ENCODE peak calls at places on chromosomes 1 and 21, in six cellular contexts. S, O, T, D, C and L are unnamed samples.

GRCh38 chr1:38020361-38020760 is 7.8 kb downstream of the UTP11 start:
- DNase-seq in T (no peak), S (no peak), O (no peak), D (no peak), C (no peak), L (no peak)

GRCh38 chr1:26697441-26697977 is 1.7 kb downstream of the ARID1A start:
- DNase-seq in S (no peak), D (no peak), O (no peak), T (no peak), C (no peak), L (peak; percentile 23)

GRCh38 chr1:43583058-43583457 is 52.4 kb downstream of the PTPRF start:
- DNase-seq in T (no peak), O (no peak), C (no peak), S (no peak), D (no peak), L (no peak)

GRCh38 chr21:42315296-42315891 is at the start of gene TFF3:
- DNase-seq in D (peak; percentile 28), T (no peak), C (peak; percentile 86), S (peak; percentile 47), O (peak; percentile 27), L (no peak)

GRCh38 chr21:45836694-45837670 is 144.6 kb upstream of the COL6A1 start:
- DNase-seq in D (no peak), O (no peak), T (no peak), C (peak; percentile 40), S (no peak), L (no peak)

GRCh38 chr1:245856944-245857531 is 650.0 kb downstream of the SMYD3 start:
- DNase-seq in T (no peak), S (peak; percentile 80), D (no peak), C (no peak), O (no peak), L (no peak)

GRCh38 chr1:39490596-39491145 is 765 bp upstream of the BMP8A start:
- DNase-seq in S (no peak), C (peak; percentile 78), D (no peak), O (no peak), T (no peak), L (peak; percentile 32)

GRCh38 chr1:96487961-96488360 is 233.6 kb upstream of the PTBP2 start:
- DNase-seq in C (no peak), D (no peak), T (no peak), O (no peak), S (no peak), L (no peak)

GRCh38 chr1:26702680-26703038 is 6.8 kb downstream of the ARID1A start:
- DNase-seq in S (no peak), O (no peak), T (no peak), C (no peak), D (no peak), L (no peak)

GRCh38 chr1:2555634-2556276 is 416 bp upstream of the TNFRSF14 start:
- DNase-seq in C (peak; percentile 99), O (no peak), S (no peak), T (peak; percentile 75), D (no peak), L (peak; percentile 74)

GRCh38 chr1:47875831-47876586 is 121.2 kb downstream of the TRABD2B start:
- DNase-seq in O (no peak), D (no peak), C (no peak), T (no peak), S (peak; percentile 10), L (no peak)

GRCh38 chr1:18246543-18246942 is 138.9 kb downstream of the IGSF21 start:
- DNase-seq in T (no peak), S (no peak), C (no peak), O (no peak), D (no peak), L (no peak)

GRCh38 chr1:103087261-103087660 is 21.1 kb downstream of the COL11A1 start:
- DNase-seq in O (no peak), C (no peak), D (no peak), S (no peak), T (no peak), L (no peak)

GRCh38 chr21:36860736-36861594 is 105.5 kb downstream of the HLCS start:
- DNase-seq in D (no peak), C (no peak), T (no peak), S (peak; percentile 90), O (no peak), L (no peak)

GRCh38 chr1:116737855-116738318 is 16.3 kb upstream of the CD2 start:
- DNase-seq in C (no peak), D (no peak), S (no peak), O (no peak), T (peak; percentile 57), L (no peak)

GRCh38 chr1:153394391-153394790 is 3.5 kb upstream of the S100A8 start:
- DNase-seq in D (no peak), C (no peak), S (no peak), T (no peak), O (no peak), L (no peak)

GRCh38 chr1:227948493-227949260 is 945 bp upstream of the WNT9A start:
- DNase-seq in D (peak; percentile 42), O (peak; percentile 7), C (peak; percentile 86), S (peak; percentile 5), T (no peak), L (peak; percentile 10)

GRCh38 chr1:58549231-58549958 is 2.9 kb upstream of the OMA1 start:
- DNase-seq in D (no peak), O (no peak), T (no peak), C (no peak), S (no peak), L (no peak)

GRCh38 chr1:205042911-205043806 is at the start of gene CNTN2:
- DNase-seq in S (no peak), T (no peak), C (no peak), O (no peak), D (no peak), L (no peak)

GRCh38 chr1:37722181-37723071 is 30.1 kb downstream of the CDCA8 start:
- DNase-seq in C (peak; percentile 72), T (no peak), O (no peak), D (no peak), S (no peak), L (no peak)

GRCh38 chr1:147851149-147851548 is 51.4 kb upstream of the GJA8 start:
- DNase-seq in D (no peak), O (no peak), C (no peak), S (peak; percentile 83), T (no peak), L (no peak)

GRCh38 chr1:160205242-160205973 is at the start of gene PEA15:
- DNase-seq in S (no peak), O (peak; percentile 50), T (peak; percentile 89), D (peak; percentile 73), C (peak; percentile 93), L (peak; percentile 69)

GRCh38 chr1:230794871-230795645 is 47.9 kb downstream of the CAPN9 start:
- DNase-seq in D (no peak), O (no peak), T (no peak), S (no peak), C (peak; percentile 77), L (no peak)

GRCh38 chr1:97433520-97434175 is 487.2 kb downstream of the DPYD start:
- DNase-seq in S (peak; percentile 75), C (no peak), O (no peak), D (no peak), T (no peak), L (no peak)

GRCh38 chr1:5943373-5944068 is 48.7 kb downstream of the NPHP4 start:
- DNase-seq in C (peak; percentile 54), T (no peak), O (no peak), S (no peak), D (no peak), L (no peak)

GRCh38 chr1:68363346-68363745 is 86.4 kb downstream of the RPE65 start:
- DNase-seq in D (no peak), C (no peak), T (no peak), S (peak; percentile 88), O (no peak), L (no peak)

GRCh38 chr21:42550817-42551216 is 37.2 kb downstream of the SLC37A1 start:
- DNase-seq in T (no peak), S (peak; percentile 12), D (no peak), O (no peak), C (no peak), L (no peak)

GRCh38 chr1:109919271-109919670 is 8.6 kb downstream of the CSF1 start:
- DNase-seq in D (no peak), O (no peak), T (no peak), S (no peak), C (no peak), L (no peak)

GRCh38 chr1:25785321-25786067 is 14.5 kb upstream of the SELENON start:
- DNase-seq in T (no peak), S (no peak), O (no peak), D (no peak), C (no peak), L (no peak)

DNA sequence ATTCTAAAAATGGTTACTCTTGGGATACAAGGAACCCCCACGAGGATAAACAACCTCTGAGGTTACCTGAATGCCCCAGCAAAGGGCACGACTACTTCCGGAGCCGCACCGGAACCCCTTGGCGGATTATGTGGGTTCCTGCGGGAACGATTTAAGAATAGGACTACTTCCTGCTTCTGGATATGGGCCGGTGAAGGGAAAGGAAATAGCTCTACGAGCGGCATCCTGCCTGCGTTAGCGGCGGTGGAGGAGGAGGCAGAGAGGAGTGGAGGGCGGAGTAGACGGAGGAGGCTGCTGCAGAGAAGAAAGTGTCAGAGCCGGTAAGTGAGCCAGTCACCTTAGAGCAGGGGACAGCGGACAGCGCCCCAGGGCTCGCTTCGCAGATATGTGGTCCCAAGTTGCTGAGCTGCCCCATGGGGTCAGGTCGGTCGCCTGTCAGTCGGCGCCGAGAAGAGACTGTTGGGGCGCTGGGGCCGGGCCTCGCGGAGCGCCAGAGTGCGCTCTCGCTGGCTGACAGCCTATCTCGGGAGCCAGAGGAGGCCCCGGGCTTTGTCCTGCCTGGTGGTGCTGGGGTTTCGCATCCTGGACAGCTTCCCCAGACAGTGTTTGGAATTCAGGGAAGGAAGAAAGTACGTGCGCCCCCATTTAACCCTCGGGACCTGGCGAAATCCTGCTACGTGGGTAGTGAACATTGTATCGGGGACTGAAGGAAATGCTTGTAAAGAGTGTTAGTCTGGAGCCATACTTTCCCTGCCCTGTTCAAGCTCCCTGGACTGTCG is at the start of gene KLHL20:
- DNase-seq in O (peak; percentile 61), C (peak; percentile 95), S (peak; percentile 81), T (peak; percentile 86), D (peak; percentile 79), L (peak; percentile 71)
- TF ChIP-seq CTCF in O (no peak), C (no peak), S (peak; percentile 4), T (peak; percentile 7), D (no peak), L (no peak)

GRCh38 chr1:202961220-202961880 is 3.2 kb upstream of the ADIPOR1 start:
- DNase-seq in C (no peak), T (no peak), O (no peak), D (no peak), S (no peak), L (no peak)
- TF ChIP-seq CTCF in C (no peak), T (no peak), O (no peak), D (no peak), S (no peak), L (no peak)

DNA sequence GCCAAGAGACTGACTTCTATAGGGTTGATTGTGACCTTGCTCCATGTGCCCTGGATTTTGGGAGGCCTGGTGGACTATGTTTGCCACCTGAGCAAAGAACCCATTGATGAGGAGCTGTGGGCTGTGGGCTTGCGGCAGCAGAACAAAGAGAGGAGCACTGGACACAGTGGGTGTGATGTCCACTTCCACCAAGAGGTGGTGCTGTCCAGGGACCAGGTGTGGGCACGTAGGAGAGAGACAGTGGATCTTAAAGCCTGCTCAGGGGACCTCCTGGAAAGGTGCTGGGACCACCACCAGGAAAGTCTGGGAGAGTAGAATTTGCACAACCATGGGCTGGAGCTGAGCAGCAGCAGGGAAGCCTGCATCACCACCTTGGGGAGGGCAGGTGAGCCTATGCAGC is 106.7 kb upstream of the ETS2 start:
- DNase-seq in S (peak; percentile 14), D (no peak), T (no peak), O (no peak), C (no peak), L (no peak)
- TF ChIP-seq CTCF in S (peak; percentile 58), D (no peak), T (no peak), O (peak; percentile 33), C (no peak), L (no peak)

GRCh38 chr1:83849191-83850061 is 149.5 kb downstream of the TTLL7 start:
- DNase-seq in S (peak; percentile 76), C (no peak), T (peak; percentile 13), D (no peak), O (no peak), L (no peak)
- TF ChIP-seq CTCF in S (no peak), C (no peak), T (no peak), D (no peak), O (no peak), L (no peak)